ENCODE peak calls at places on chromosome 14, in eight cellular contexts. One of them, this sample, is unnamed.

GRCh38 chr14:61756135-61756534 is 6.1 kb upstream of the SNAPC1 start:
- DNase-seq in fibroblast of the aortic adventitia: no peak
- DNase-seq in heart left ventricle: no peak
- DNase-seq in A549: no peak
- DNase-seq in Peyer's patch: no peak
- DNase-seq in AG10803: no peak
- DNase-seq in HFF-Myc: no peak
- DNase-seq in breast epithelium: no peak
- DNase-seq in this sample: no peak

GRCh38 chr14:60668431-60669112 is 19.3 kb upstream of the SIX1 start:
- DNase-seq in fibroblast of the aortic adventitia: no peak
- DNase-seq in heart left ventricle: no peak
- DNase-seq in A549: peak; percentile 31
- DNase-seq in Peyer's patch: no peak
- DNase-seq in AG10803: no peak
- DNase-seq in HFF-Myc: no peak
- DNase-seq in breast epithelium: no peak
- DNase-seq in this sample: no peak

GRCh38 chr14:34222122-34222521 is 239.9 kb downstream of the SPTSSA start:
- DNase-seq in fibroblast of the aortic adventitia: no peak
- DNase-seq in heart left ventricle: no peak
- DNase-seq in A549: peak; percentile 33
- DNase-seq in Peyer's patch: no peak
- DNase-seq in AG10803: no peak
- DNase-seq in HFF-Myc: no peak
- DNase-seq in breast epithelium: no peak
- DNase-seq in this sample: no peak

GRCh38 chr14:30569216-30569902 is 10.4 kb downstream of the G2E3 start:
- DNase-seq in fibroblast of the aortic adventitia: peak; percentile 49
- DNase-seq in heart left ventricle: no peak
- DNase-seq in A549: no peak
- DNase-seq in Peyer's patch: no peak
- DNase-seq in AG10803: peak; percentile 29
- DNase-seq in HFF-Myc: no peak
- DNase-seq in breast epithelium: no peak
- DNase-seq in this sample: no peak

GRCh38 chr14:95226801-95227200 is 69.5 kb upstream of the DICER1 start:
- DNase-seq in fibroblast of the aortic adventitia: no peak
- DNase-seq in heart left ventricle: no peak
- DNase-seq in A549: no peak
- DNase-seq in Peyer's patch: no peak
- DNase-seq in AG10803: no peak
- DNase-seq in HFF-Myc: no peak
- DNase-seq in breast epithelium: no peak
- DNase-seq in this sample: no peak

GRCh38 chr14:77584809-77585208 is 31.6 kb downstream of the SPTLC2 start:
- DNase-seq in fibroblast of the aortic adventitia: no peak
- DNase-seq in heart left ventricle: no peak
- DNase-seq in A549: no peak
- DNase-seq in Peyer's patch: no peak
- DNase-seq in AG10803: no peak
- DNase-seq in HFF-Myc: no peak
- DNase-seq in breast epithelium: no peak
- DNase-seq in this sample: peak; percentile 41

GRCh38 chr14:29853272-29853671 is 74.4 kb downstream of the PRKD1 start:
- DNase-seq in fibroblast of the aortic adventitia: no peak
- DNase-seq in heart left ventricle: no peak
- DNase-seq in A549: no peak
- DNase-seq in Peyer's patch: no peak
- DNase-seq in AG10803: no peak
- DNase-seq in HFF-Myc: no peak
- DNase-seq in breast epithelium: no peak
- DNase-seq in this sample: no peak

GRCh38 chr14:67773844-67774377 is 42.5 kb downstream of the ZFYVE26 start:
- DNase-seq in fibroblast of the aortic adventitia: no peak
- DNase-seq in heart left ventricle: no peak
- DNase-seq in A549: no peak
- DNase-seq in Peyer's patch: no peak
- DNase-seq in AG10803: no peak
- DNase-seq in HFF-Myc: no peak
- DNase-seq in breast epithelium: no peak
- DNase-seq in this sample: no peak

GRCh38 chr14:31582286-31582691 is 21.1 kb downstream of the NUBPL start:
- DNase-seq in fibroblast of the aortic adventitia: peak; percentile 58
- DNase-seq in heart left ventricle: peak; percentile 32
- DNase-seq in A549: no peak
- DNase-seq in Peyer's patch: no peak
- DNase-seq in AG10803: peak; percentile 79
- DNase-seq in HFF-Myc: peak; percentile 21
- DNase-seq in breast epithelium: no peak
- DNase-seq in this sample: no peak

GRCh38 chr14:74401504-74402241 is 24.3 kb downstream of the SYNDIG1L start:
- DNase-seq in fibroblast of the aortic adventitia: no peak
- DNase-seq in heart left ventricle: peak; percentile 35
- DNase-seq in A549: no peak
- DNase-seq in Peyer's patch: no peak
- DNase-seq in AG10803: no peak
- DNase-seq in HFF-Myc: no peak
- DNase-seq in breast epithelium: peak; percentile 47
- DNase-seq in this sample: no peak

GRCh38 chr14:97459180-97459579 is 662.0 kb downstream of the VRK1 start:
- DNase-seq in fibroblast of the aortic adventitia: no peak
- DNase-seq in heart left ventricle: no peak
- DNase-seq in A549: no peak
- DNase-seq in Peyer's patch: no peak
- DNase-seq in AG10803: no peak
- DNase-seq in HFF-Myc: no peak
- DNase-seq in breast epithelium: no peak
- DNase-seq in this sample: no peak

GRCh38 chr14:97456497-97456896 is 659.3 kb downstream of the VRK1 start:
- DNase-seq in fibroblast of the aortic adventitia: no peak
- DNase-seq in heart left ventricle: no peak
- DNase-seq in A549: no peak
- DNase-seq in Peyer's patch: no peak
- DNase-seq in AG10803: no peak
- DNase-seq in HFF-Myc: no peak
- DNase-seq in breast epithelium: no peak
- DNase-seq in this sample: no peak

GRCh38 chr14:97462081-97462480 is 664.9 kb downstream of the VRK1 start:
- DNase-seq in fibroblast of the aortic adventitia: no peak
- DNase-seq in heart left ventricle: no peak
- DNase-seq in A549: no peak
- DNase-seq in Peyer's patch: no peak
- DNase-seq in AG10803: no peak
- DNase-seq in HFF-Myc: no peak
- DNase-seq in breast epithelium: no peak
- DNase-seq in this sample: no peak

GRCh38 chr14:97456958-97457357 is 659.8 kb downstream of the VRK1 start:
- DNase-seq in fibroblast of the aortic adventitia: no peak
- DNase-seq in heart left ventricle: no peak
- DNase-seq in A549: no peak
- DNase-seq in Peyer's patch: no peak
- DNase-seq in AG10803: peak; percentile 14
- DNase-seq in HFF-Myc: no peak
- DNase-seq in breast epithelium: no peak
- DNase-seq in this sample: peak; percentile 57

DNA sequence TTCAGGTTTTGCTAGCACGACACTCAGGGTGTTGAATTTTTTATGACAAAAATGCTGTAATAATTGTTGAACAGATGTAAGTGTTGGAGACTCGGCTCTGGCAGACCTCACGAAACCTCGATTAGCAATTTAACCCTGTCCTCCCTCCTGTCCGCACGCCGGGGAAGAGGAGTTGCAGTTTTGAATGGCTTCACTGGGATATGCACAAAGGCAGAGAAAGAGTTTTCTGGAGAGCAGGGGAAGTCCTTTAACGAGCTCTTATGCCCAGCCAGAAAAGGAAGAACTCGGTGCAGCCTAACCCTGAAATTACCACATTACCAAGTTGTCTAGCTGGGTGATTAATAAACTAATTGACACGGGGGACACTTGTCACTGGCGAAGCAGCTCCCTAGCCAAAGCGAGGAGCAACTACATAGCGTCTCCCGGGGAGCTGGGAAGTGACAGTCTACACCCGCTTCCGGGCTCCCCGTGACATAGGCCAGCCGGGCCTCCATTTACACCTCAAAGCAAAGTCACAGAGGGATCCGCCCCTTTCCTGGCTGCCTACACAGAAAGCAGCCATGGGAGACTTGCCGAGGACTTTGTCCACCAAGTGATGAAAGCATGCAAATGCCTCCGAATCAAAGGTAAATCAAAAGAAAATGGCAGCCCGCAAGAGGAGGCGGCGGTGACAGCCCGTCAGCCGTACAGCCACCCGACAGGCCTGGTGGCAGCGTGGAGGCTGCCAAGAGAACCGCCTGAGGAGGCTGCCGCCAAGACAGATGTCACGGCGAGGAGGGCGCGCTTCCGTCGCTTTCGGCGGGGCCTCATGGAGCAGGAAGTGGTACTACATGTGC is 661.3 kb downstream of the VRK1 start:
- DNase-seq in fibroblast of the aortic adventitia: no peak
- DNase-seq in heart left ventricle: peak; percentile 8
- DNase-seq in A549: no peak
- DNase-seq in Peyer's patch: peak; percentile 70
- DNase-seq in AG10803: peak; percentile 3
- DNase-seq in HFF-Myc: no peak
- DNase-seq in breast epithelium: peak; percentile 19
- DNase-seq in this sample: no peak
- H3K4me3 ChIP-seq in fibroblast of the aortic adventitia: no peak overlapping the region
- H3K4me3 ChIP-seq in heart left ventricle: peak overlapping the region; percentile 17
- H3K4me3 ChIP-seq in A549: no peak overlapping the region
- H3K4me3 ChIP-seq in Peyer's patch: peak overlapping the region; percentile 28
- H3K4me3 ChIP-seq in AG10803: peak overlapping the region; percentile 29
- H3K4me3 ChIP-seq in HFF-Myc: no peak overlapping the region
- H3K4me3 ChIP-seq in breast epithelium: peak overlapping the region; percentile 5
- H3K4me3 ChIP-seq in this sample: peak overlapping the region; percentile 49

DNA sequence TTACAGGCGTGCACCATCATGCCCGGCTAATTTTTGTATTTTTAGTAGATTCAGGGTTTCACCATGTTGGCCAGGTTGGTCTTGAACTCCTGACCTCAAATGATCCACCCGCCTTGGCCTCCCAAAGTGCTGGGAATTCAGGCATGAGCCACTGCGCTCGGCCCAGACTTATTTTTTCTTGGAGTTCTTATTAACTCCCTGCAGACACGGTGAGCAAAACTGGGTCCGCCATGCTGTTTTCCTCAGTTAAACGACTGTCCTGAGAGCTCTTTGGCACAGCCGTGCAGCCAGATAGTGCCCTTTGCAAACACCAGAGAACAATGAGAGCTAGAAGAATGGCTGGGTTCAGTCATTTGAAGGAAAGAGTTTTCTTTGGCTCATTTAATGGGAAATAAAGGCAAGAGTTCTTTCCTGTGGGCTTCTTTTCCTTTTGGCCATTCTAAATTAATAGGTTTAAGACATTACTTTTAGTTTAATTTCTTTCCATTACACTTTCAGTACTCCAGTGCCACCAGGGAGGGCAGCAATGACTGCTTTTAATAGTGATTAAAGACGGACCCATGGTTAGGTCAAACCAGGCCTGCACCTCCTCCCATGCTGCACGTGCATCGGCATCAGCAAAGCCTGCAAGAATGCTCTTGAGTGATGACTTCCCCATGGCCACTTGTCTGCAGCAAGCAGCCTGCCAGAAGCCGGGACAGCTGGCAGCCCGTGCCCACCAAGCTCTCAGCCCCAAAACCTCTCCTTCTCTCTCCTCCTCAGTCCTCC is 60.7 kb downstream of the VCPKMT start:
- DNase-seq in fibroblast of the aortic adventitia: no peak
- DNase-seq in heart left ventricle: no peak
- DNase-seq in A549: no peak
- DNase-seq in Peyer's patch: no peak
- DNase-seq in AG10803: no peak
- DNase-seq in HFF-Myc: no peak
- DNase-seq in breast epithelium: no peak
- DNase-seq in this sample: no peak
- TF ChIP-seq CTCF in fibroblast of the aortic adventitia: peak; percentile 20
- TF ChIP-seq CTCF in heart left ventricle: no peak
- TF ChIP-seq CTCF in A549: no peak
- TF ChIP-seq CTCF in Peyer's patch: peak; percentile 14
- TF ChIP-seq CTCF in AG10803: no peak
- TF ChIP-seq CTCF in HFF-Myc: no peak
- TF ChIP-seq CTCF in breast epithelium: no peak
- TF ChIP-seq CTCF in this sample: no peak

GRCh38 chr14:89564291-89564957 is 147.4 kb upstream of the FOXN3 start:
- DNase-seq in fibroblast of the aortic adventitia: peak; percentile 50
- DNase-seq in heart left ventricle: no peak
- DNase-seq in A549: no peak
- DNase-seq in Peyer's patch: no peak
- DNase-seq in AG10803: peak; percentile 23
- DNase-seq in HFF-Myc: no peak
- DNase-seq in breast epithelium: no peak
- DNase-seq in this sample: no peak
- H3K4me3 ChIP-seq in fibroblast of the aortic adventitia: no peak overlapping the region
- H3K4me3 ChIP-seq in heart left ventricle: no peak overlapping the region
- H3K4me3 ChIP-seq in A549: no peak overlapping the region
- H3K4me3 ChIP-seq in Peyer's patch: no peak overlapping the region
- H3K4me3 ChIP-seq in AG10803: no peak overlapping the region
- H3K4me3 ChIP-seq in HFF-Myc: no peak overlapping the region
- H3K4me3 ChIP-seq in breast epithelium: no peak overlapping the region
- H3K4me3 ChIP-seq in this sample: no peak overlapping the region

GRCh38 chr14:50999726-51000125 is 55.4 kb upstream of the PYGL start:
- DNase-seq in fibroblast of the aortic adventitia: no peak
- DNase-seq in heart left ventricle: no peak
- DNase-seq in A549: peak; percentile 55
- DNase-seq in Peyer's patch: no peak
- DNase-seq in AG10803: no peak
- DNase-seq in HFF-Myc: no peak
- DNase-seq in breast epithelium: no peak
- DNase-seq in this sample: peak; percentile 52
- TF ChIP-seq CTCF in fibroblast of the aortic adventitia: no peak
- TF ChIP-seq CTCF in heart left ventricle: no peak
- TF ChIP-seq CTCF in A549: peak; percentile 36
- TF ChIP-seq CTCF in Peyer's patch: no peak
- TF ChIP-seq CTCF in AG10803: no peak
- TF ChIP-seq CTCF in HFF-Myc: no peak
- TF ChIP-seq CTCF in breast epithelium: no peak
- TF ChIP-seq CTCF in this sample: peak; percentile 26